ENCODE peak calls at places on chromosomes 4 and X, in four cellular contexts. L is GM12878, N is HepG2, W is H1. O is an unnamed sample. For H3K4me1, the result is how much of the 10 kb centered on the place peaks cover.

GRCh38 chrX:151183912-151184565 is 7.7 kb downstream of the GPR50 start:
- DNase-seq in L (no peak), W (no peak), N (no peak), O (no peak)

GRCh38 chrX:46628406-46629371 is 55.1 kb downstream of the CHST7 start:
- DNase-seq in L (peak), W (no peak), N (no peak), O (no peak)

GRCh38 chr4:108454227-108454626 is 166.1 kb upstream of the RPL34 start:
- DNase-seq in N (no peak), L (no peak), W (no peak), O (no peak)

GRCh38 chr4:140117946-140118345 is 36.0 kb downstream of the MAML3 start:
- DNase-seq in W (no peak), L (no peak), N (no peak), O (no peak)

GRCh38 chr4:2261110-2261852 is 628 bp downstream of the MXD4 start:
- DNase-seq in W (no peak), L (no peak), N (no peak), O (no peak)

GRCh38 chrX:144819406-144819805 is 427.9 kb upstream of the SPANXN1 start:
- DNase-seq in L (no peak), N (no peak), W (no peak), O (no peak)

GRCh38 chr4:24928708-24929107 is 15.9 kb upstream of the CCDC149 start:
- DNase-seq in L (no peak), W (no peak), N (no peak), O (no peak)

GRCh38 chr4:158777423-158777822 is 8.6 kb downstream of the FNIP2 start:
- DNase-seq in L (no peak), W (no peak), N (peak), O (no peak)

GRCh38 chr4:73275318-73275654 is 16.7 kb upstream of the ANKRD17 start:
- DNase-seq in L (no peak), W (no peak), N (peak), O (no peak)

GRCh38 chrX:155001873-155002272 is 20.6 kb downstream of the F8 start:
- DNase-seq in W (no peak), N (no peak), L (no peak), O (no peak)

GRCh38 chr4:118351851-118352827 is 664 bp downstream of the PRSS12 start:
- DNase-seq in L (no peak), W (no peak), N (peak), O (no peak)

GRCh38 chrX:97895751-97896150 is 1012.0 kb downstream of the RPA4 start:
- DNase-seq in N (no peak), L (no peak), W (no peak), O (no peak)

GRCh38 chr4:73721419-73721818 is 18.9 kb upstream of the CXCL8 start:
- DNase-seq in W (no peak), L (no peak), N (no peak), O (no peak)

GRCh38 chr4:144782345-144782744 is 136.4 kb downstream of the HHIP start:
- DNase-seq in N (no peak), W (no peak), L (no peak), O (no peak)

GRCh38 chrX:65712005-65712861 is 44.8 kb downstream of the MSN start:
- DNase-seq in N (no peak), W (no peak), L (no peak), O (no peak)

GRCh38 chr4:122156819-122157218 is 4.7 kb downstream of the BLTP1 start:
- DNase-seq in W (no peak), L (no peak), N (no peak), O (no peak)

GRCh38 chrX:13376857-13377441 is 57.1 kb upstream of the ATXN3L start:
- DNase-seq in N (no peak), L (no peak), W (no peak), O (no peak)

GRCh38 chrX:114962209-114962608 is 55.2 kb downstream of the IL13RA2 start:
- DNase-seq in L (no peak), W (no peak), N (no peak), O (no peak)

GRCh38 chr4:11485926-11486325 is 57.2 kb upstream of the HS3ST1 start:
- DNase-seq in N (no peak), W (no peak), L (no peak), O (no peak)

GRCh38 chrX:150581093-150581775 is 12.8 kb downstream of the MTM1 start:
- DNase-seq in L (no peak), N (peak), W (no peak), O (no peak)

GRCh38 chrX:132226169-132226568 is 6.9 kb upstream of the RAP2C start:
- DNase-seq in L (no peak), W (no peak), N (no peak), O (no peak)

GRCh38 chr4:174657472-174657871 is 135.2 kb upstream of the HPGD start:
- DNase-seq in L (no peak), W (no peak), N (no peak), O (no peak)

GRCh38 chr4:85745939-85746338 is 271.0 kb downstream of the ARHGAP24 start:
- DNase-seq in N (no peak), L (no peak), W (no peak), O (no peak)

GRCh38 chr4:20172070-20172760 is 79.5 kb upstream of the SLIT2 start:
- DNase-seq in N (no peak), L (no peak), W (no peak), O (no peak)

GRCh38 chr4:3317011-3317655 is 24.3 kb downstream of the RGS12 start:
- DNase-seq in W (no peak), N (no peak), L (no peak), O (no peak)

GRCh38 chrX:109920325-109920724 is 82.6 kb upstream of the TMEM164 start:
- DNase-seq in N (no peak), W (no peak), L (no peak), O (no peak)

GRCh38 chr4:40848981-40849380 is 99.2 kb downstream of the NSUN7 start:
- DNase-seq in N (no peak), L (no peak), W (no peak), O (no peak)

GRCh38 chr4:4204401-4204745 is 22.4 kb downstream of the OTOP1 start:
- DNase-seq in W (no peak), N (no peak), L (no peak), O (no peak)

DNA sequence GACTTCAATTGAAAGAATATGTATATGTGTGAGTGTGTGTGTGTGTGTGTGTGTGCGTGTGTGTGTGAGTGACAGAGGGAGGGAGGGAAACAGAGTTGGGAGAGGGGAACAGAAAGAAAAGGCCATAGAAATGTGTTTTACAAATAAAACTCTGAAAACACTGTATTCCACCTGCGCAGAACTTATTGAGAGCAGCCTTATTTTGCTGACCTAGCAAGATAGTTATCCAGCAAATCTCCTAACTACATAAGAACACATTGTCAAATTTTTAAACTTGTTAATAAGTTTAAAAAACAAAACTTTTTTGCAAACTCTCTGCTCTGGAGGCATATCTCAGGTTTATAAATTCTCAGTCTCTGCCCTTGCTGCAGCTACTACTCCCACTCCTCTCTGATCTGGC is 217.9 kb upstream of the NOCT start:
- DNase-seq in L (no peak), N (no peak), W (no peak), O (no peak)
- TF ChIP-seq SUZ12 in L (no peak), N (no peak), W (no peak), O (no peak)

DNA sequence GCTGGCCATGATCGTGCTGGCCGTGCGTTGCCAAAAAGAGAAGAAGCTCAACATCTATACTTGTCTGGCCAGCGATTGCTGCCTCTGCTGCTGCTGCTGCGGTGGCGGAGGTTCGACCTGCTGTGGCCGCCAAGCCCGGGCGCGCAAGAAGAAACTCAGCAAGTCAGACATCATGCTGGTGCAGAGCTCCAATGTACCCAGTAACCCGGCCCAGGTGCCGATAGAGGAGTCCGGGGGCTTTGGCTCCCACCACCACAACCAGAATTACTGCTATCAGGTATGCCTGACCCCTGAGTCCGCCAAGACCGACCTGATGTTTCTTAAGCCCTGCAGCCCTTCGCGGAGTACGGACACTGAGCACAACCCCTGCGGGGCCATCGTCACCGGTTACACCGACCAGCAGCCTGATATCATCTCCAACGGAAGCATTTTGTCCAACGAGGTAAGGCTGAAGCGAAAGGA is 3.3 kb downstream of the PCDH10 start:
- DNase-seq in L (no peak), W (no peak), N (no peak), O (no peak)
- H3K4me3 ChIP-seq in L (no peak), W (peak), N (no peak), O (no peak)

GRCh38 chrX:152899111-152899873 is 1.4 kb downstream of the ZNF185 start:
- DNase-seq in W (no peak), L (no peak), N (no peak), O (no peak)

GRCh38 chrX:152898442-152898841 is 575 bp downstream of the ZNF185 start:
- DNase-seq in W (no peak), L (no peak), N (no peak), O (no peak)

GRCh38 chrX:152896450-152896849 is 1.4 kb upstream of the ZNF185 start:
- DNase-seq in L (no peak), N (no peak), W (no peak), O (no peak)

GRCh38 chrX:152895724-152896420 is 2.0 kb upstream of the ZNF185 start:
- DNase-seq in W (no peak), L (no peak), N (no peak), O (no peak)

DNA sequence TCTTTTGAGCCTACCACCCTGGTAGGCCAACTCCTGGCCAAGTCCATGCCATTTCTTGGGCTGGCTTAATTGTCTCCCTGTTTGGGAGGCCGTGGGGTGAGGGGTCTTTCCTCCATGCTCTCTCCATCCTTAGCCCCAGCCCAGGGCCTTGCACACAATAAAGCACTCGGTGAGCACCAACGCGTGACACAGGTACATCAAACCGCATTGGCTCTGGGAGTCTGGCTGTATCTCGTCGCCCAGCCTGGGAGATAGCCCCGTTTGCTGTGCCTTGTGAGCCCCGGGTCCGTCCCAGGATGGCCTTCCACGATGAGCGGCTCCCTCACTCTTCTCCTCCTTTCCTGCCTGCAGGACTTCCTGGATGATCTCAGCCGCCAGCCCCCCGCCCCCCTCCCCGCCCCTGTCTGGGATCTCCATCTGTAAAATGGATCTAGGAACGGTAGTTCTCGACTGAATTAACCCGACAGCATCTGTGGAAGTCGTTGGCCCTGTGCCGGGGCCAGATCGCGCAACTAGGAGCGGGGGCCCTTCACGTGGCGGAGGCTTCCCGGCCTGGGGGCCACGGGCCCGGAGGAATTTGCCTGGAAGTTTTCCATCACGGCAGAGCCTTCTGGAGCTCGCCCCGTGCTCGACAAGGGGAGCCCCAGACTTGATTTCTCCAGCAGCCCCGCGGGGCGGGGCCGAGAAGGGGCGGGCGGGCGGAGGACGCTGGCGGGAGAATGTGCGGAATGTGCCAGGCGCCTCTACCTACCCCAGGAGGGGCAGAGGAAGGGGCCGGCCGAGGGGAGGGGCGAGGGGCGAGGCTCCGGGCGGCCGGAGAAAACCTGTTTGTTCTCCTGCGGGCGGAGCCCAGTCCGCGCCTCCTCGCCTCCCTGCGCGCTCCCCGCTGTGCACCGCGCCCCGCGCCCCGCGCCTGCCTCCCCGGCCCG is at the start of gene ZNF185:
- DNase-seq in W (no peak), L (no peak), N (no peak), O (peak)
- H3K4me1 ChIP-seq in W (under half), L (under half), N (under half), O (under half)

GRCh38 chrX:40947276-40947675 is 138.0 kb upstream of the USP9X start:
- DNase-seq in N (no peak), L (no peak), W (no peak), O (no peak)
- TF ChIP-seq SUZ12 in N (no peak), L (no peak), W (no peak), O (no peak)

GRCh38 chr4:56433280-56433679 is 2.1 kb downstream of the PPAT start:
- DNase-seq in N (no peak), L (no peak), W (no peak), O (no peak)
- H3K4me3 ChIP-seq in N (peak), L (peak), W (peak), O (peak)

GRCh38 chrX:9537781-9538180 is 72.9 kb downstream of the TBL1X start:
- DNase-seq in W (no peak), N (no peak), L (no peak), O (no peak)

GRCh38 chrX:9532349-9532748 is 67.5 kb downstream of the TBL1X start:
- DNase-seq in W (no peak), N (no peak), L (no peak), O (no peak)

GRCh38 chrX:9533611-9534010 is 68.8 kb downstream of the TBL1X start:
- DNase-seq in W (no peak), L (no peak), N (no peak), O (no peak)

GRCh38 chrX:9535101-9535500 is 70.2 kb downstream of the TBL1X start:
- DNase-seq in N (no peak), W (no peak), L (no peak), O (no peak)

DNA sequence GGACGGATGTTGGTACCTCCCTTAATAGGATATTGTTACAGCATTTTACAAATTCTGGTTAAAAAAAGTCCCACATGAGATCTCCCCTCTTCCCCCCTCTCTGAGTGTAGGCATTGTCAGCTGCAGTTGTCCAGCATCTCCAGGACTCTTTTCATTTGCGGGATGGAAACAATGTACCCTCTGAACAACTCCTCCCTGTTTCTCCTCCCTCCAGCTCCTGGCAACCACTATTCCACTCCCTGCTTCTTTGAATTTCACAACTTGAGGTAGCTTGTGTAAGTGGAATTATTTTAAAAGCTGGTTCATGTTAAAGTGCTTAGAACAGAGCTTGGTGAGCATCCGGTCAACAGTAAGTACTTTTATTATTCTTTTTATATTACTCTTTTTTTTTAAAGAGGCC is 69.8 kb downstream of the TBL1X start:
- DNase-seq in L (no peak), N (peak), W (no peak), O (no peak)
- H3K4me1 ChIP-seq in L (under half), N (half or more), W (under half), O (under half)

GRCh38 chrX:53284684-53285447 is 3.5 kb upstream of the IQSEC2 start:
- DNase-seq in L (peak), N (peak), W (peak), O (peak)
- TF ChIP-seq SUZ12 in L (no peak), N (no peak), W (no peak), O (no peak)

GRCh38 chr4:157004279-157005161 is 32.9 kb upstream of the PDGFC start:
- DNase-seq in W (no peak), N (no peak), L (no peak), O (no peak)

GRCh38 chr4:157005831-157006230 is 34.2 kb upstream of the PDGFC start:
- DNase-seq in W (no peak), N (no peak), L (no peak), O (no peak)

GRCh38 chr4:157010630-157011029 is 39.0 kb upstream of the PDGFC start:
- DNase-seq in W (no peak), N (no peak), L (no peak), O (no peak)

GRCh38 chr4:157005193-157005592 is 33.6 kb upstream of the PDGFC start:
- DNase-seq in W (no peak), L (no peak), N (no peak), O (no peak)
- H3K4me3 ChIP-seq in W (no peak), L (no peak), N (no peak), O (no peak)

DNA sequence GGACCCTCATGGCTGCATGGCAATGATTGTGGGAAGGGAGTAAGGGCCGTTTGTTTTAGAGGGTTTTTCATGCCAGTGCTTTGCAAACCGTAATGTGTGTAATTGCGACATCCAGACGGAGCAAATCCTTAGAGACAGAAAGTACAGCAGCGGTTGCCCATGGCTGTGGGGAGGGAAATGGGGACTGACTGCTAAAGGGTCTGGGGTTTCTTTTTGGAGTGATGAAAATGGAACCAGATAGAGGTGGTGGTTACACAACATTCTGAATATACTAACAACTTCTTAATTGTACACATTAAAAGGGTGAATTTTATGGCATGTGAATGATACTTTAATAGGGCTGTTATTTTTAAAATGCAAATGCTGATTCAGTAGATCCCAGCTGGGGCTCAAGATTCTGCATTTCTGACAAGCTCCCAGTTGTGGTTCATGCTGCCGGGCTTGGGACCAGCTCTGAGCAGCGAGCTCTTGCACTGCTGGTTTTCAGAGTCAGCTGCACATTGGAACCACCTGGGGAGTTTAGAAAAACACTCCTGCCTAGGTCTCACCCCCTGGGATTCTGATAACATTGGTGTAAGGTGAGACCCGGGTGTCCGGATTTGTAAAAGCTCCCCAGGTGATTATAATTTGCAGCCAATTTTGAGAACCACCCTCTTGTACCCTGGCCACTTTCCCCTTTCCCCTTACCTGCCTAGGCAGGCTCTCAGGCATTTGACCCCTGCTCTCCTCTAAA is 47.7 kb downstream of the PRPS1 start:
- DNase-seq in W (no peak), L (no peak), N (no peak), O (no peak)
- H3K4me1 ChIP-seq in W (under half), L (under half), N (under half), O (under half)

GRCh38 chr4:38615847-38616246 is 48.2 kb upstream of the KLF3 start:
- DNase-seq in L (no peak), N (no peak), W (no peak), O (no peak)

GRCh38 chr4:38610844-38611550 is 53.0 kb upstream of the KLF3 start:
- DNase-seq in L (no peak), N (no peak), W (no peak), O (no peak)

GRCh38 chr4:38614198-38614597 is 49.8 kb upstream of the KLF3 start:
- DNase-seq in L (no peak), W (no peak), N (no peak), O (no peak)

GRCh38 chr4:38609614-38610013 is 54.4 kb upstream of the KLF3 start:
- DNase-seq in N (no peak), L (no peak), W (no peak), O (no peak)

DNA sequence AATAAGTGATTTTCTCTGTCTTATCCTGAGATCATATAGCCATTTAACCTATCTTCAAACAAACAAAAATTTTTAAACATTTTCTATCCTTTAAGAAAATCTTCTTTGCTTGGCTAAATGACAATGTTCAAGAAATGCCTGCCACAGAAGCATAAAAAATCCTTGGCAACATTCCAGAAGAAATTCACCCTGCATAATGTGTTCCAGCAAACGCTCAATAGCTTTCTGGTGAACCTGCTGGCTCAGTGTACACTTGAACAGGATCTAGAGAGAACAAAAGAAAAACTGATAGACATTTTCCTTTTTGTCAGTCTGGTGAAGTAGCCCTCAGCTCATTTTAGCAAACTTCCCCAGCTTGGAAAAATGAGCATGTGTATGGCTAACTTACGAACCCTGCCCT is 51.0 kb upstream of the KLF3 start:
- DNase-seq in N (no peak), L (no peak), W (no peak), O (no peak)
- TF ChIP-seq SUZ12 in N (no peak), L (no peak), W (no peak), O (no peak)

O was measured in NT2/D1.